ENCODE peak calls at places on chromosomes 2 and 18, in seven cellular contexts. One of them, this sample, is unnamed.

GRCh38 chr2:100882645-100883613 is 63.0 kb downstream of the NPAS2 start:
- DNase-seq in HCT116: peak; percentile 51
- DNase-seq in HepG2: peak; percentile 96
- DNase-seq in SK-N-SH: no peak
- DNase-seq in GM12878: no peak
- DNase-seq in H1: no peak
- DNase-seq in K562: no peak
- DNase-seq in this sample: no peak

GRCh38 chr2:112140413-112140802 is 2.2 kb downstream of the FBLN7 start:
- DNase-seq in HCT116: no peak
- DNase-seq in HepG2: no peak
- DNase-seq in SK-N-SH: no peak
- DNase-seq in GM12878: no peak
- DNase-seq in H1: no peak
- DNase-seq in K562: no peak
- DNase-seq in this sample: no peak

GRCh38 chr2:85905187-85905666 is 16.4 kb upstream of the ST3GAL5 start:
- DNase-seq in HCT116: no peak
- DNase-seq in HepG2: no peak
- DNase-seq in SK-N-SH: no peak
- DNase-seq in GM12878: no peak
- DNase-seq in H1: no peak
- DNase-seq in K562: no peak
- DNase-seq in this sample: no peak

GRCh38 chr18:35172009-35172408 is 68.8 kb upstream of the ZNF397 start:
- DNase-seq in HCT116: no peak
- DNase-seq in HepG2: peak; percentile 36
- DNase-seq in SK-N-SH: no peak
- DNase-seq in GM12878: no peak
- DNase-seq in H1: no peak
- DNase-seq in K562: no peak
- DNase-seq in this sample: no peak

GRCh38 chr2:38907743-38908562 is 18.3 kb downstream of the ARHGEF33 start:
- DNase-seq in HCT116: no peak
- DNase-seq in HepG2: peak; percentile 89
- DNase-seq in SK-N-SH: no peak
- DNase-seq in GM12878: peak; percentile 51
- DNase-seq in H1: no peak
- DNase-seq in K562: no peak
- DNase-seq in this sample: no peak

GRCh38 chr2:138942466-138942865 is 162.3 kb upstream of the NXPH2 start:
- DNase-seq in HCT116: no peak
- DNase-seq in HepG2: peak; percentile 82
- DNase-seq in SK-N-SH: no peak
- DNase-seq in GM12878: no peak
- DNase-seq in H1: no peak
- DNase-seq in K562: no peak
- DNase-seq in this sample: peak; percentile 25

GRCh38 chr18:59517446-59518171 is 158.5 kb upstream of the LMAN1 start:
- DNase-seq in HCT116: no peak
- DNase-seq in HepG2: peak; percentile 8
- DNase-seq in SK-N-SH: peak; percentile 70
- DNase-seq in GM12878: no peak
- DNase-seq in H1: no peak
- DNase-seq in K562: no peak
- DNase-seq in this sample: peak; percentile 13

GRCh38 chr18:44939037-44939665 is 258.5 kb downstream of the SETBP1 start:
- DNase-seq in HCT116: no peak
- DNase-seq in HepG2: no peak
- DNase-seq in SK-N-SH: no peak
- DNase-seq in GM12878: no peak
- DNase-seq in H1: no peak
- DNase-seq in K562: no peak
- DNase-seq in this sample: no peak

GRCh38 chr2:126657636-126658315 is 1.8 kb downstream of the GYPC start:
- DNase-seq in HCT116: peak; percentile 63
- DNase-seq in HepG2: no peak
- DNase-seq in SK-N-SH: no peak
- DNase-seq in GM12878: peak; percentile 61
- DNase-seq in H1: peak; percentile 38
- DNase-seq in K562: peak; percentile 62
- DNase-seq in this sample: peak; percentile 19

GRCh38 chr2:200624660-200625059 is 38.8 kb downstream of the AOX1 start:
- DNase-seq in HCT116: no peak
- DNase-seq in HepG2: peak; percentile 24
- DNase-seq in SK-N-SH: no peak
- DNase-seq in GM12878: no peak
- DNase-seq in H1: no peak
- DNase-seq in K562: no peak
- DNase-seq in this sample: no peak

GRCh38 chr2:160492401-160493226 is 993 bp downstream of the RBMS1 start:
- DNase-seq in HCT116: peak; percentile 13
- DNase-seq in HepG2: peak; percentile 99
- DNase-seq in SK-N-SH: peak; percentile 82
- DNase-seq in GM12878: no peak
- DNase-seq in H1: no peak
- DNase-seq in K562: peak; percentile 16
- DNase-seq in this sample: peak; percentile 70

GRCh38 chr2:111048856-111049551 is 71.7 kb upstream of the BCL2L11 start:
- DNase-seq in HCT116: no peak
- DNase-seq in HepG2: no peak
- DNase-seq in SK-N-SH: peak; percentile 47
- DNase-seq in GM12878: no peak
- DNase-seq in H1: no peak
- DNase-seq in K562: no peak
- DNase-seq in this sample: no peak

GRCh38 chr18:34342960-34343359 is 118.2 kb upstream of the NOL4 start:
- DNase-seq in HCT116: no peak
- DNase-seq in HepG2: no peak
- DNase-seq in SK-N-SH: no peak
- DNase-seq in GM12878: no peak
- DNase-seq in H1: no peak
- DNase-seq in K562: no peak
- DNase-seq in this sample: no peak

GRCh38 chr2:109560265-109560664 is 53.5 kb downstream of the SEPTIN10 start:
- DNase-seq in HCT116: no peak
- DNase-seq in HepG2: no peak
- DNase-seq in SK-N-SH: no peak
- DNase-seq in GM12878: no peak
- DNase-seq in H1: no peak
- DNase-seq in K562: no peak
- DNase-seq in this sample: no peak

GRCh38 chr2:173555833-173556232 is 201.2 kb downstream of the CDCA7 start:
- DNase-seq in HCT116: no peak
- DNase-seq in HepG2: no peak
- DNase-seq in SK-N-SH: no peak
- DNase-seq in GM12878: no peak
- DNase-seq in H1: no peak
- DNase-seq in K562: no peak
- DNase-seq in this sample: peak; percentile 6

GRCh38 chr2:86298411-86299390 is 38.7 kb downstream of the REEP1 start:
- DNase-seq in HCT116: no peak
- DNase-seq in HepG2: peak; percentile 38
- DNase-seq in SK-N-SH: peak; percentile 30
- DNase-seq in GM12878: no peak
- DNase-seq in H1: no peak
- DNase-seq in K562: no peak
- DNase-seq in this sample: peak; percentile 15

GRCh38 chr2:20596973-20597867 is 53.7 kb downstream of the HS1BP3 start:
- DNase-seq in HCT116: no peak
- DNase-seq in HepG2: peak; percentile 100
- DNase-seq in SK-N-SH: no peak
- DNase-seq in GM12878: no peak
- DNase-seq in H1: no peak
- DNase-seq in K562: no peak
- DNase-seq in this sample: no peak

GRCh38 chr2:219386532-219387280 is 1.0 kb downstream of the DNPEP start:
- DNase-seq in HCT116: no peak
- DNase-seq in HepG2: no peak
- DNase-seq in SK-N-SH: no peak
- DNase-seq in GM12878: no peak
- DNase-seq in H1: no peak
- DNase-seq in K562: no peak
- DNase-seq in this sample: no peak
- TF ChIP-seq JUND in HCT116: no peak
- TF ChIP-seq JUND in HepG2: no peak
- TF ChIP-seq JUND in SK-N-SH: no peak
- TF ChIP-seq JUND in GM12878: no peak
- TF ChIP-seq JUND in H1: no peak
- TF ChIP-seq JUND in K562: no peak
- TF ChIP-seq JUND in this sample: no peak

GRCh38 chr2:105654474-105655004 is 90.2 kb upstream of the NCK2 start:
- DNase-seq in HCT116: no peak
- DNase-seq in HepG2: no peak
- DNase-seq in SK-N-SH: no peak
- DNase-seq in GM12878: no peak
- DNase-seq in H1: no peak
- DNase-seq in K562: no peak
- DNase-seq in this sample: no peak
- TF ChIP-seq JUND in HCT116: no peak
- TF ChIP-seq JUND in HepG2: no peak
- TF ChIP-seq JUND in SK-N-SH: no peak
- TF ChIP-seq JUND in GM12878: no peak
- TF ChIP-seq JUND in H1: no peak
- TF ChIP-seq JUND in K562: no peak
- TF ChIP-seq JUND in this sample: no peak

DNA sequence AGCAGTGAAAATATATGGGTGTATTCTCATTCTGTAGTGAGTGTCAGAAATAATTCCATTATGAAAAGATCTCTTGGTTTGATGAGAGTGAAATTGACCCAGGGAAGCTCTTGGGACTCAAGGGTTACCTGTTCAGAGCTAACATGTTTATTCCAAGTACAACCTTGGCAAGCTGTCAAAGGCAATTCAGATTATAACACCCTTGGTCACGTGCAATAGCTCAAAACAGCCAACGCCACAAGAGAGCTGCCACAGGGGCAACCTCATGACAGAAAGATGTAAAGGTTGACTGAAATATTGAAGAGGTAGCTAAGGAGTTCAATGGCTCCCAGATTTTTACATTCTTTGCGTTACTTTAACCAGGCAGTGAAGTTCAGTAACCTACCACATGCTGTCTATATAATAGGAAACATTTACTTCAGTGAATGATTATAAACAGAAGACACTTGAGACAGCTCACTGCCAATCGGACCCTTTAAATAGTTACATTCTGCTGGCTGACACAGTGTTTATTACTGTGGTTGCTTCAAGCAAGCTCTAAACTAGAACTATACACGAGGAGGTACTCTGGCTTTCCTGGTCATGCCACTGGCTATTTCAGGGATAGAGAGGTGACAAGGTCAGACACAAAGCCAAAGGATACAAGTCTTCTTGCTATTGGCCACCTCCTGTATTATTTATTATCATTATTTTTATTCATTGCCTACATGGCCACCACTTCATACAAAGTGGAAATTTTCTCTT is 187.3 kb downstream of the PID1 start:
- DNase-seq in HCT116: no peak
- DNase-seq in HepG2: no peak
- DNase-seq in SK-N-SH: no peak
- DNase-seq in GM12878: no peak
- DNase-seq in H1: no peak
- DNase-seq in K562: no peak
- DNase-seq in this sample: no peak
- TF ChIP-seq JUND in HCT116: no peak
- TF ChIP-seq JUND in HepG2: no peak
- TF ChIP-seq JUND in SK-N-SH: no peak
- TF ChIP-seq JUND in GM12878: no peak
- TF ChIP-seq JUND in H1: no peak
- TF ChIP-seq JUND in K562: no peak
- TF ChIP-seq JUND in this sample: no peak

GRCh38 chr2:175836361-175836760 is 165.7 kb downstream of the LNPK start:
- DNase-seq in HCT116: no peak
- DNase-seq in HepG2: no peak
- DNase-seq in SK-N-SH: no peak
- DNase-seq in GM12878: no peak
- DNase-seq in H1: no peak
- DNase-seq in K562: no peak
- DNase-seq in this sample: no peak

GRCh38 chr2:175832886-175833285 is 169.2 kb downstream of the LNPK start:
- DNase-seq in HCT116: no peak
- DNase-seq in HepG2: no peak
- DNase-seq in SK-N-SH: no peak
- DNase-seq in GM12878: no peak
- DNase-seq in H1: no peak
- DNase-seq in K562: no peak
- DNase-seq in this sample: no peak

GRCh38 chr2:175837046-175837445 is 165.0 kb downstream of the LNPK start:
- DNase-seq in HCT116: no peak
- DNase-seq in HepG2: no peak
- DNase-seq in SK-N-SH: no peak
- DNase-seq in GM12878: no peak
- DNase-seq in H1: no peak
- DNase-seq in K562: no peak
- DNase-seq in this sample: no peak

GRCh38 chr2:175838979-175839378 is 163.1 kb downstream of the LNPK start:
- DNase-seq in HCT116: no peak
- DNase-seq in HepG2: no peak
- DNase-seq in SK-N-SH: no peak
- DNase-seq in GM12878: no peak
- DNase-seq in H1: no peak
- DNase-seq in K562: no peak
- DNase-seq in this sample: no peak

GRCh38 chr2:175834472-175834871 is 167.6 kb downstream of the LNPK start:
- DNase-seq in HCT116: no peak
- DNase-seq in HepG2: no peak
- DNase-seq in SK-N-SH: no peak
- DNase-seq in GM12878: no peak
- DNase-seq in H1: no peak
- DNase-seq in K562: no peak
- DNase-seq in this sample: no peak
- TF ChIP-seq JUND in HCT116: no peak
- TF ChIP-seq JUND in HepG2: no peak
- TF ChIP-seq JUND in SK-N-SH: no peak
- TF ChIP-seq JUND in GM12878: no peak
- TF ChIP-seq JUND in H1: no peak
- TF ChIP-seq JUND in K562: no peak
- TF ChIP-seq JUND in this sample: no peak

GRCh38 chr2:50575232-50575631 is 456.7 kb downstream of the NRXN1 start:
- DNase-seq in HCT116: no peak
- DNase-seq in HepG2: no peak
- DNase-seq in SK-N-SH: no peak
- DNase-seq in GM12878: no peak
- DNase-seq in H1: peak; percentile 9
- DNase-seq in K562: no peak
- DNase-seq in this sample: no peak
- TF ChIP-seq JUND in HCT116: no peak
- TF ChIP-seq JUND in HepG2: no peak
- TF ChIP-seq JUND in SK-N-SH: no peak
- TF ChIP-seq JUND in GM12878: no peak
- TF ChIP-seq JUND in H1: no peak
- TF ChIP-seq JUND in K562: no peak
- TF ChIP-seq JUND in this sample: no peak

DNA sequence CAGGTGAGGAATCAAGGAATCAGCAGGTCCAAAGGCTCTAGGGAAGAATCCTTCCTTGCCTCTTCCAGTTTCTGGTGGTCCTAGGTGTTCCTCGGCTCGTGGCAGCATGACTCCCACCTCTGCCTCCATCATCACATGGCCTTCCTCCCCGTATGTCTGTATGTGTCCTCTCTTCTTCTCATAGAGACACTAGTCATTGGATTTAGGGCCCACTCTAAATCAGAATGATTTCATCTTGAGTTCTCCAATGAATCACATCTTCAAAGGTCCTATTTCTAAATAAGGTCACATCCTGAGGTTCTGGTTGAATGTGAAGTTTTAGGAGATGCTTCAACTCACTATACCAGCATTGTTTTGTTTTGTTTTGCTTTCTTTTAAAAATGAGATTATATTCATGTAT is 11.1 kb upstream of the AGFG1 start:
- DNase-seq in HCT116: no peak
- DNase-seq in HepG2: no peak
- DNase-seq in SK-N-SH: no peak
- DNase-seq in GM12878: no peak
- DNase-seq in H1: no peak
- DNase-seq in K562: no peak
- DNase-seq in this sample: no peak
- TF ChIP-seq JUND in HCT116: no peak
- TF ChIP-seq JUND in HepG2: no peak
- TF ChIP-seq JUND in SK-N-SH: no peak
- TF ChIP-seq JUND in GM12878: no peak
- TF ChIP-seq JUND in H1: no peak
- TF ChIP-seq JUND in K562: no peak
- TF ChIP-seq JUND in this sample: no peak

This sample was measured in T47D.